ENCODE peak calls at places on chromosomes 13 and 19, in seven cellular contexts. K, Q, F, X, L, E and D are unnamed samples.

GRCh38 chr13:29568731-29569130 is 26.8 kb downstream of the SLC7A1 start:
- DNase-seq in E (peak; percentile 58), L (no peak), K (peak; percentile 71), Q (no peak), F (no peak), X (no peak), D (no peak)

GRCh38 chr19:32852216-32852615 is 17.4 kb downstream of the SLC7A9 start:
- DNase-seq in E (no peak), L (no peak), K (no peak), F (peak; percentile 12), X (no peak), Q (no peak), D (no peak)

GRCh38 chr19:45523642-45524256 is 16.5 kb downstream of the VASP start:
- DNase-seq in X (peak; percentile 91), E (peak; percentile 62), L (peak; percentile 92), Q (peak; percentile 94), F (peak; percentile 82), K (peak; percentile 85), D (no peak)

GRCh38 chr19:33477781-33478180 is 43.8 kb downstream of the PEPD start:
- DNase-seq in L (no peak), Q (no peak), E (peak; percentile 77), F (peak; percentile 20), K (no peak), X (no peak), D (no peak)

GRCh38 chr13:40590112-40590862 is 76.2 kb downstream of the FOXO1 start:
- DNase-seq in K (no peak), X (no peak), E (no peak), Q (peak; percentile 4), F (no peak), L (no peak), D (no peak)

GRCh38 chr19:44603201-44603945 is 10.0 kb upstream of the IGSF23 start:
- DNase-seq in K (peak; percentile 73), X (peak; percentile 89), L (no peak), E (peak; percentile 92), Q (no peak), F (no peak), D (peak; percentile 90)

GRCh38 chr19:13151605-13152355 is 1.6 kb downstream of the IER2 start:
- DNase-seq in E (peak; percentile 94), L (peak; percentile 98), F (peak; percentile 98), X (peak; percentile 98), Q (peak; percentile 100), K (peak; percentile 97), D (no peak)

GRCh38 chr19:45632468-45633196 is 6.6 kb downstream of the EML2 start:
- DNase-seq in X (peak; percentile 81), F (peak; percentile 88), K (peak; percentile 99), E (peak; percentile 93), L (peak; percentile 81), Q (no peak), D (peak; percentile 59)

GRCh38 chr13:19089315-19089714 is 92.3 kb downstream of the TUBA3C start:
- DNase-seq in Q (no peak), E (no peak), X (no peak), K (no peak), F (no peak), L (no peak), D (no peak)

GRCh38 chr19:14138576-14139265 is 2.3 kb upstream of the ASF1B start:
- DNase-seq in E (peak; percentile 61), L (peak; percentile 39), K (no peak), F (no peak), X (peak; percentile 53), Q (no peak), D (no peak)

GRCh38 chr13:72875233-72875632 is 93.3 kb downstream of the PIBF1 start:
- DNase-seq in K (no peak), F (no peak), X (peak; percentile 24), E (peak; percentile 49), Q (no peak), L (no peak), D (no peak)

GRCh38 chr19:30437869-30438268 is 65.7 kb downstream of the ZNF536 start:
- DNase-seq in K (no peak), X (no peak), Q (no peak), F (no peak), E (no peak), L (no peak), D (no peak)

GRCh38 chr13:94716016-94716415 is 3.7 kb upstream of the SOX21 start:
- DNase-seq in L (no peak), X (peak; percentile 28), K (no peak), E (no peak), Q (peak; percentile 21), F (no peak), D (no peak)

GRCh38 chr19:18762125-18763023 is 28.7 kb downstream of the COMP start:
- DNase-seq in E (peak; percentile 72), K (peak; percentile 85), L (peak; percentile 31), X (peak; percentile 57), Q (no peak), F (peak; percentile 94), D (no peak)

GRCh38 chr13:106296723-106297122 is 238.7 kb downstream of the EFNB2 start:
- DNase-seq in L (no peak), Q (no peak), E (peak; percentile 52), K (no peak), X (no peak), F (no peak), D (no peak)

GRCh38 chr19:45687599-45687998 is 4.2 kb downstream of the SNRPD2 start:
- DNase-seq in L (no peak), E (no peak), Q (no peak), F (no peak), K (no peak), X (no peak), D (no peak)

GRCh38 chr19:50844296-50844935 is 10.3 kb upstream of the KLK3 start:
- DNase-seq in X (no peak), F (no peak), L (no peak), Q (no peak), K (no peak), E (no peak), D (no peak)

GRCh38 chr19:44807652-44808462 is 1.0 kb upstream of the BCAM start:
- DNase-seq in F (peak; percentile 86), K (peak; percentile 51), Q (no peak), L (peak; percentile 74), X (peak; percentile 32), E (peak; percentile 60), D (no peak)

GRCh38 chr19:2616741-2617392 is 85.6 kb downstream of the GNG7 start:
- DNase-seq in K (no peak), L (no peak), Q (no peak), E (no peak), X (no peak), F (peak; percentile 85), D (no peak)

GRCh38 chr19:19538077-19538764 is at the start of gene CILP2:
- DNase-seq in X (no peak), Q (no peak), F (no peak), E (no peak), L (peak; percentile 78), K (no peak), D (no peak)

DNA sequence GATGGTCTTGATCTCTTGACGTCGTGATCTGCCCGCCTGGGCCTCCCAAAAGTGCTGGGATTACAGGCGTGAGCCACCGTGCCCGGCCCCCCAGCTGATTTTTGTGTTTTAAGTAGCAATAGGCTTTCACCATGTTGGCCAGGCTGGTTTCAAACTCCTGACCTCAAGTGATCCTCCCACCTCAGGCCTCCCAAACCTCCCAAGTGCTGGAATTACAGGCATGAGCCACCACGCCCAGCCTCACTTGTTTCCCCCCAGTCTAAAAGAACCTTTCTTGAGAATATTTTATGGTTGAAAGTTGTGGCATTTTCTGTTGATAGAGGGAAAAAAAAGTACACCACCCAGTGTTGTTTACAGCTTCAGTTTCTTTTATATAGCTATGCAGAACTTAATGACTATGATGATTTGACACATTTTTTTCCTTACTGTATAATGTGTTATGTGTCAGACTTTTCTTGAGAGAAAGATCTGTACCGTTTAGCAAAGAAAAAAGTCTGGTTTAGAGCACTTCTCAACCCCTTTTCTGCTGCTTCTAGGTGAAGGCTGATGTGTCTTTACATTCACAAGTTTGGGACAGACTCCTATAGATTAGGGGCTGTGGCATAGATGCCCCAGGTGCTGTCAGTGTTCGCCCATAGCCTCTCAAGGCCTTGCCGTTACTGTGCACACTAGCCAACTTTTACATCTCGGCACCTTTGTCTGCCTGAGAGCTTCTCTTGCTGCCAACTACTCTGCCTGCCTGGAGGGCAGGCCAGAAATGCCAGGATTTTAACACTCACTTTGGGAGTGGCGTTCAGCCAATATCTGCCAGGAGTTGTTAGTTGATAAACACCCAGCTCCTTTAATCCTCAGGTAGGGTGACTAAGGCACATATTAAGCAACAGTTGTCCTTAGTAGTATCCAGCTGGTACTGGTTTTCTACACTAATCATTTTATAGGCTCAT is 33.0 kb downstream of the KCTD4 start:
- DNase-seq in L (no peak), E (peak; percentile 33), F (peak; percentile 67), Q (no peak), K (peak; percentile 99), X (peak; percentile 16), D (no peak)
- H3K4me3 ChIP-seq in L (no peak overlapping the region), E (no peak overlapping the region), F (no peak overlapping the region), Q (no peak overlapping the region), K (no peak overlapping the region), X (no peak overlapping the region), D (no peak overlapping the region)

DNA sequence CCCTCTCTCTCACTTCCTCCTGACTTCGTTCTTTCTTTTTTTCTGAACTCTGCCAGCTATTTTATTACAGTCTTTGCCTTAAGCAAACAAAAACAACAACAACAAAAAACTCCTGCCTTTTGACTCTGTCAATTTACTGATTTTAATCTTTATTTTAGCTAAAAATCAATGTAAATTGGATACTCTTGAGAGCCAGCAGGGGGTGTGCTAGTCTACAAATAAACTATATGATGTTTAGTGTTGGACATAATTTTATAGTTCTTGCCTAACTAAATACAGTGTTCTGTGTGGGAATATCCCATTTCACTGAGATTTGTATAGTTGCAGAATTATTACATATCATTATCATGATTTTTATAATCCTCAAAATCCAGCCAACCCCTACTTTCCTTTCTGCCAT is 1199.9 kb upstream of the SPRY2 start:
- DNase-seq in L (peak; percentile 3), F (no peak), Q (no peak), X (peak; percentile 53), K (peak; percentile 24), E (no peak), D (no peak)
- TF ChIP-seq CTCF in L (no peak), F (no peak), Q (no peak), X (peak; percentile 36), K (peak; percentile 34), E (no peak), D (no peak)

GRCh38 chr19:49450405-49450804 is 1.2 kb downstream of the PIH1D1 start:
- DNase-seq in Q (no peak), E (no peak), L (no peak), X (no peak), F (no peak), K (no peak), D (no peak)
- H3K4me3 ChIP-seq in Q (peak overlapping the region; percentile 68), E (peak overlapping the region; percentile 92), L (peak overlapping the region; percentile 82), X (no peak overlapping the region), F (peak overlapping the region; percentile 92), K (peak overlapping the region; percentile 91), D (peak overlapping the region; percentile 40)

GRCh38 chr13:27408074-27408473 is 16.3 kb upstream of the GTF3A start:
- DNase-seq in K (no peak), X (no peak), L (peak; percentile 19), E (no peak), F (no peak), Q (no peak), D (no peak)

GRCh38 chr13:27403727-27404385 is 20.6 kb upstream of the GTF3A start:
- DNase-seq in X (no peak), K (no peak), Q (no peak), F (no peak), L (no peak), E (no peak), D (no peak)

GRCh38 chr13:27404680-27405079 is 19.7 kb upstream of the GTF3A start:
- DNase-seq in K (no peak), L (no peak), Q (no peak), X (no peak), F (no peak), E (no peak), D (no peak)

GRCh38 chr13:27405521-27406134 is 18.8 kb upstream of the GTF3A start:
- DNase-seq in E (no peak), X (no peak), L (no peak), K (peak; percentile 58), Q (no peak), F (no peak), D (no peak)

GRCh38 chr13:27406178-27406939 is 18.1 kb upstream of the GTF3A start:
- DNase-seq in F (no peak), E (peak; percentile 43), X (peak; percentile 72), Q (no peak), K (peak; percentile 53), L (peak; percentile 35), D (no peak)
- TF ChIP-seq CTCF in F (peak; percentile 53), E (peak; percentile 50), X (peak; percentile 68), Q (peak; percentile 46), K (peak; percentile 64), L (peak; percentile 53), D (peak; percentile 39)